ENCODE peak calls at places on chromosomes 13 and 19, in nine cellular contexts. W, J, E, C, N, Q, X, M and L are unnamed samples.

GRCh38 chr19:53908933-53909415 is at the start of gene CACNG7:
- ATAC-seq in W (no peak), J (no peak), E (no peak), C (no peak), N (no peak), Q (no peak), X (no peak), M (no peak), L (peak; percentile 12)

GRCh38 chr19:43784981-43785808 is 4.4 kb upstream of the KCNN4 start:
- ATAC-seq in W (peak; percentile 39), J (peak; percentile 33), E (peak; percentile 11), C (peak; percentile 23), N (peak; percentile 83), Q (peak; percentile 48), X (no peak), M (no peak), L (peak; percentile 83)

GRCh38 chr13:100203696-100204367 is 114.9 kb downstream of the PCCA start:
- ATAC-seq in W (no peak), J (peak; percentile 86), E (peak; percentile 98), C (peak; percentile 93), N (no peak), Q (peak; percentile 64), X (peak; percentile 98), M (peak; percentile 94), L (peak; percentile 67)

GRCh38 chr13:20411638-20412342 is 113.9 kb downstream of the CRYL1 start:
- ATAC-seq in W (peak; percentile 91), J (peak; percentile 92), E (peak; percentile 89), C (peak; percentile 89), N (no peak), Q (no peak), X (peak; percentile 83), M (peak; percentile 89), L (no peak)

GRCh38 chr19:3451451-3451866 is 28.9 kb downstream of the SMIM24 start:
- ATAC-seq in W (no peak), J (no peak), E (no peak), C (no peak), N (no peak), Q (no peak), X (no peak), M (no peak), L (no peak)

GRCh38 chr19:34041922-34042521 is 130.3 kb upstream of the LSM14A start:
- ATAC-seq in W (no peak), J (peak; percentile 48), E (peak; percentile 71), C (peak; percentile 74), N (peak; percentile 65), Q (no peak), X (peak; percentile 68), M (no peak), L (peak; percentile 73)

GRCh38 chr19:4745986-4746385 is 22.3 kb upstream of the DPP9 start:
- ATAC-seq in W (no peak), J (no peak), E (no peak), C (no peak), N (no peak), Q (no peak), X (no peak), M (no peak), L (no peak)

GRCh38 chr13:89307278-89307677 is 1636.1 kb downstream of the SLITRK5 start:
- ATAC-seq in W (no peak), J (no peak), E (no peak), C (no peak), N (no peak), Q (no peak), X (peak; percentile 28), M (no peak), L (no peak)

GRCh38 chr13:64029343-64030093 is 2613.9 kb upstream of the PCDH20 start:
- ATAC-seq in W (no peak), J (no peak), E (no peak), C (no peak), N (no peak), Q (no peak), X (no peak), M (no peak), L (no peak)

GRCh38 chr19:44988896-44989563 is 12.2 kb upstream of the RELB start:
- ATAC-seq in W (peak; percentile 75), J (peak; percentile 89), E (peak; percentile 89), C (peak; percentile 96), N (peak; percentile 34), Q (peak; percentile 33), X (peak; percentile 63), M (peak; percentile 85), L (peak; percentile 77)

GRCh38 chr13:113322043-113322461 is 25.0 kb downstream of the LAMP1 start:
- ATAC-seq in W (no peak), J (no peak), E (no peak), C (no peak), N (no peak), Q (no peak), X (no peak), M (no peak), L (no peak)

GRCh38 chr13:105090244-105090643 is 1445.2 kb downstream of the EFNB2 start:
- ATAC-seq in W (no peak), J (no peak), E (no peak), C (no peak), N (no peak), Q (no peak), X (no peak), M (no peak), L (no peak)

GRCh38 chr13:23183292-23183691 is 2.5 kb downstream of the SGCG start:
- ATAC-seq in W (no peak), J (no peak), E (no peak), C (no peak), N (peak; percentile 64), Q (no peak), X (no peak), M (no peak), L (no peak)

GRCh38 chr19:54325194-54325621 is 12.2 kb upstream of the LILRA5 start:
- ATAC-seq in W (peak; percentile 34), J (peak; percentile 72), E (peak; percentile 72), C (peak; percentile 79), N (peak; percentile 51), Q (peak; percentile 29), X (peak; percentile 48), M (peak; percentile 60), L (peak; percentile 83)

GRCh38 chr13:35157143-35157755 is 215.2 kb downstream of the NBEA start:
- ATAC-seq in W (no peak), J (peak; percentile 50), E (peak; percentile 39), C (peak; percentile 51), N (peak; percentile 66), Q (no peak), X (no peak), M (peak; percentile 25), L (peak; percentile 78)

GRCh38 chr13:26476744-26477129 is 80.7 kb upstream of the WASF3 start:
- ATAC-seq in W (no peak), J (no peak), E (peak; percentile 39), C (no peak), N (peak; percentile 60), Q (no peak), X (peak; percentile 39), M (peak; percentile 34), L (no peak)

GRCh38 chr19:49801966-49802661 is 11.0 kb downstream of the FUZ start:
- ATAC-seq in W (peak; percentile 13), J (no peak), E (no peak), C (no peak), N (peak; percentile 72), Q (no peak), X (no peak), M (no peak), L (peak; percentile 97)

GRCh38 chr13:21043898-21044297 is 17.5 kb downstream of the LATS2 start:
- ATAC-seq in W (no peak), J (no peak), E (no peak), C (no peak), N (peak; percentile 68), Q (no peak), X (no peak), M (no peak), L (peak; percentile 79)

GRCh38 chr19:4264812-4265211 is 14.3 kb upstream of the SHD start:
- ATAC-seq in W (no peak), J (no peak), E (no peak), C (peak; percentile 35), N (no peak), Q (no peak), X (no peak), M (no peak), L (no peak)

GRCh38 chr19:16875584-16876555 is 12.9 kb upstream of the F2RL3 start:
- ATAC-seq in W (peak; percentile 73), J (no peak), E (peak; percentile 15), C (no peak), N (no peak), Q (no peak), X (no peak), M (no peak), L (no peak)

GRCh38 chr13:41707192-41707858 is 250.0 kb downstream of the RGCC start:
- ATAC-seq in W (no peak), J (no peak), E (no peak), C (no peak), N (peak; percentile 45), Q (no peak), X (no peak), M (no peak), L (no peak)